ENCODE peak calls at places on chromosomes 3 and 15, in seven cellular contexts. W is PC-3, U is heart left ventricle, L is keratinocyte, G is IMR-90, A is GM12865, N is transverse colon. D is an unnamed sample.

GRCh38 chr15:57541805-57542504 is 49.7 kb upstream of the MYZAP start:
- DNase-seq in W (peak), L (no peak), G (peak), U (peak), N (peak), A (peak), D (no peak)

GRCh38 chr3:186464424-186465093 is 79.6 kb downstream of the CRYGS start:
- DNase-seq in W (peak), G (no peak), N (no peak), A (peak), U (no peak), L (no peak), D (no peak)

GRCh38 chr3:152718810-152719209 is 116.1 kb upstream of the P2RY1 start:
- DNase-seq in G (no peak), U (no peak), L (no peak), W (no peak), A (no peak), N (no peak), D (no peak)

GRCh38 chr15:73329501-73330200 is 39.1 kb downstream of the HCN4 start:
- DNase-seq in L (no peak), G (no peak), A (no peak), U (peak), W (no peak), N (no peak), D (no peak)

GRCh38 chr3:190810957-190811356 is 51.5 kb downstream of the GMNC start:
- DNase-seq in A (no peak), L (no peak), N (no peak), W (peak), U (no peak), G (no peak), D (no peak)

GRCh38 chr3:186517218-186517617 is 27.0 kb downstream of the CRYGS start:
- DNase-seq in N (no peak), U (no peak), L (no peak), G (no peak), W (peak), A (no peak), D (no peak)

GRCh38 chr15:33150516-33150915 is 44.0 kb downstream of the FMN1 start:
- DNase-seq in A (no peak), N (no peak), G (no peak), U (no peak), L (no peak), W (no peak), D (no peak)

GRCh38 chr15:40511472-40512133 is 40.8 kb downstream of the CHST14 start:
- DNase-seq in L (no peak), W (peak), G (no peak), U (peak), N (peak), A (peak), D (no peak)

GRCh38 chr15:61459785-61460707 is 230.9 kb upstream of the RORA start:
- DNase-seq in W (peak), L (no peak), G (peak), N (no peak), U (no peak), A (no peak), D (no peak)

GRCh38 chr3:126447456-126448106 is 28.1 kb downstream of the ZXDC start:
- DNase-seq in N (no peak), G (peak), U (no peak), L (no peak), A (no peak), W (no peak), D (no peak)

GRCh38 chr3:72970942-72971341 is 25.7 kb upstream of the PPP4R2 start:
- DNase-seq in L (no peak), W (no peak), G (no peak), N (no peak), A (peak), U (no peak), D (no peak)

GRCh38 chr3:89622063-89622700 is 514.8 kb downstream of the EPHA3 start:
- DNase-seq in U (no peak), A (no peak), G (no peak), W (no peak), N (no peak), L (no peak), D (no peak)

GRCh38 chr3:66268864-66269263 is 48.1 kb downstream of the SLC25A26 start:
- DNase-seq in W (no peak), G (no peak), L (no peak), A (no peak), N (no peak), U (no peak), D (no peak)

DNA sequence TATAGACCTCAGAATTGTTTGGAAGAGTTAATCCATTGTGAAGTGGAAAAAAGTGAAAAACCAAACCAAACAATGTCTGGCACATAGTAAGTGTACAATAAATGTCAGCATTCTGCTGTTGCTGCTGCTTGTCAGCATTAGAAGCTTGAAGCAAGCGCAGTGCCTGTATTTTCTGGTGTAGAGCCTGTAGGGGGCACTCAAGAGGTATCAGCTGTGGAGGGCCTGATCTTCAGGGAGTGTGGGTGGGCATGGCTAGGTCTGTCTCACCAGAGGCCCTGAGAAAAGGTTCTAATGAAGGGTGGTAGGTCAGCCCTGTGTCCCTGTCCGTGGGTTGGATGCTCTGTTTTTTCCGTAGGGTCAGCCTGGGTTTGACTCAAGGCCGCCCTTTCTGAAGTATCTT is 3.6 kb downstream of the ADAMTSL3 start:
- DNase-seq in G (no peak), W (peak), N (no peak), U (no peak), A (peak), L (no peak), D (no peak)
- TF ChIP-seq CTCF in G (no peak), W (peak), N (no peak), U (peak), A (peak), L (peak), D (peak)

GRCh38 chr3:184011937-184012889 is 5.5 kb downstream of the ABCC5 start:
- DNase-seq in W (peak), A (no peak), N (peak), U (no peak), G (peak), L (no peak), D (no peak)
- H3K4me3 ChIP-seq in W (no peak), A (no peak), N (no peak), U (no peak), G (no peak), L (no peak), D (no peak)

GRCh38 chr3:47554335-47554734 is 24.3 kb downstream of the CSPG5 start:
- DNase-seq in A (no peak), W (no peak), U (no peak), G (no peak), N (no peak), L (no peak), D (no peak)
- TF ChIP-seq CTCF in A (no peak), W (no peak), U (no peak), G (no peak), N (no peak), L (no peak), D (no peak)

DNA sequence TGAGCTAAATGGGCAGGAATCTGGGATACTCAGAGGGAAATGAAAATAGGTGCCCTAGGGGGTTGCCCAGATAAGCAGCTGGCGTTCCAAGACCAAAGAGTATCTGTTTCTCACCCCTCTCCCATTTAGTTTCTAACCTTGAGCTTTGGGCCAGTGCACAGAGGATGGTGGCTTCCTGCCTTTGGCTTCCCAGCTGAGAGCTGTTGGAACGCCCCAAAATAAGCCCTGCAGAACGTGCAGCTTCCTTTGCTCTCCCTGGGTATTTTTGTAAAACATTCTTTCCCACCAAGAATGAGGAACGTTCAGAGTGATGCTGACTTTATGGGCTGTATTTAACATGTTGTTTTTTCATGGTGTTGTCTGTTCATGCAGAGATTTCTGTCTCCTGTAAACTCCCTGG is 63.7 kb downstream of the LPP start:
- DNase-seq in L (no peak), A (no peak), U (no peak), G (no peak), N (no peak), W (no peak), D (no peak)
- H3K4me3 ChIP-seq in L (no peak), A (no peak), U (no peak), G (no peak), N (no peak), W (no peak), D (no peak)